ENCODE peak calls at places on chromosomes 3 and 15, in seven cellular contexts. N, W, Y, G, Z, O and B are unnamed samples.

GRCh38 chr15:51227967-51228783 is 110.2 kb downstream of the CYP19A1 start:
- DNase-seq in N (peak; percentile 74), Z (peak; percentile 7), W (peak; percentile 54), G (peak; percentile 76), O (peak; percentile 24), Y (no peak), B (peak; percentile 7)

GRCh38 chr3:156553705-156554356 is 1.1 kb downstream of the SSR3 start:
- DNase-seq in W (peak; percentile 1), G (no peak), Z (no peak), N (no peak), Y (peak; percentile 13), O (peak; percentile 60), B (no peak)

GRCh38 chr3:16084887-16085286 is 89.6 kb upstream of the GALNT15 start:
- DNase-seq in Z (no peak), N (no peak), O (no peak), Y (no peak), G (no peak), W (no peak), B (no peak)

GRCh38 chr3:115518100-115518852 is 105.0 kb upstream of the GAP43 start:
- DNase-seq in Y (peak; percentile 83), Z (no peak), W (peak; percentile 19), N (no peak), G (no peak), O (no peak), B (no peak)

GRCh38 chr15:91857772-91858171 is 4.3 kb downstream of the SLCO3A1 start:
- DNase-seq in W (no peak), Z (no peak), Y (no peak), N (no peak), G (peak; percentile 74), O (no peak), B (no peak)

GRCh38 chr3:103609472-103609871 is 1174.7 kb downstream of the ZPLD1 start:
- DNase-seq in W (no peak), Y (no peak), G (no peak), O (no peak), Z (no peak), N (no peak), B (peak; percentile 44)

GRCh38 chr15:89785064-89785770 is 9.1 kb downstream of the MESP2 start:
- DNase-seq in Z (no peak), G (no peak), O (peak; percentile 85), Y (no peak), N (no peak), W (no peak), B (peak; percentile 60)

GRCh38 chr3:126959921-126960603 is 22.9 kb upstream of the PLXNA1 start:
- DNase-seq in Y (peak; percentile 84), G (no peak), O (peak; percentile 64), Z (no peak), W (no peak), N (no peak), B (peak; percentile 69)

GRCh38 chr15:89459271-89460038 is 36.9 kb downstream of the RHCG start:
- DNase-seq in O (peak; percentile 77), G (no peak), Z (no peak), Y (no peak), W (no peak), N (no peak), B (no peak)

GRCh38 chr3:183213415-183213814 is 39.6 kb upstream of the B3GNT5 start:
- DNase-seq in Z (no peak), O (no peak), Y (no peak), W (no peak), G (no peak), N (no peak), B (no peak)

DNA sequence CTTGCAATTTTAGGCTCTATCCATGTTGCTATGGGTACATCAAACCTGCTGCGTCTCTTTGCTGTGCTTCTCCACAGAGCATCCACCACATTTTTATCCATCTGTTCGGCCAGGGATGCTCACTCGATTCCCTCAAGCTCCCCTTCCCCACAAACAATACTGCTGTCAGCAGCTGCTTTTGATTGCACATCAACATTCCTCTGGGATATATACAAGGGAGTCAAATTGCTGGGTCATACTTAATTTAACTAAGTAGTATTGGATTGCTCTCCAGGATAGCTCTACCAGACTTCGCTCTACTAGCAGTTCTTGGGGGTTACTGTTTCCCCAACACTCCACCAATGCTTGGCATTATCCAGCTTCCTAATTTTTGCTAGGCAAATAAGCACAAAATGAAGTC is 36.8 kb downstream of the TMEM108 start:
- DNase-seq in O (no peak), Y (no peak), N (no peak), G (no peak), Z (no peak), W (no peak), B (no peak)
- TF ChIP-seq JUND in O (no peak), Y (no peak), N (no peak), G (no peak), Z (no peak), W (no peak), B (no peak)

GRCh38 chr3:121542924-121543323 is 2.9 kb downstream of the POLQ start:
- DNase-seq in N (no peak), O (no peak), Y (no peak), Z (no peak), G (no peak), W (no peak), B (no peak)
- TF ChIP-seq JUND in N (no peak), O (no peak), Y (no peak), Z (no peak), G (no peak), W (no peak), B (no peak)

GRCh38 chr3:37967252-37967881 is 23.2 kb upstream of the VILL start:
- DNase-seq in N (peak; percentile 78), O (peak; percentile 56), G (no peak), Y (peak; percentile 77), W (peak; percentile 28), Z (peak; percentile 56), B (peak; percentile 85)
- TF ChIP-seq JUND in N (no peak), O (no peak), G (no peak), Y (no peak), W (no peak), Z (no peak), B (no peak)

DNA sequence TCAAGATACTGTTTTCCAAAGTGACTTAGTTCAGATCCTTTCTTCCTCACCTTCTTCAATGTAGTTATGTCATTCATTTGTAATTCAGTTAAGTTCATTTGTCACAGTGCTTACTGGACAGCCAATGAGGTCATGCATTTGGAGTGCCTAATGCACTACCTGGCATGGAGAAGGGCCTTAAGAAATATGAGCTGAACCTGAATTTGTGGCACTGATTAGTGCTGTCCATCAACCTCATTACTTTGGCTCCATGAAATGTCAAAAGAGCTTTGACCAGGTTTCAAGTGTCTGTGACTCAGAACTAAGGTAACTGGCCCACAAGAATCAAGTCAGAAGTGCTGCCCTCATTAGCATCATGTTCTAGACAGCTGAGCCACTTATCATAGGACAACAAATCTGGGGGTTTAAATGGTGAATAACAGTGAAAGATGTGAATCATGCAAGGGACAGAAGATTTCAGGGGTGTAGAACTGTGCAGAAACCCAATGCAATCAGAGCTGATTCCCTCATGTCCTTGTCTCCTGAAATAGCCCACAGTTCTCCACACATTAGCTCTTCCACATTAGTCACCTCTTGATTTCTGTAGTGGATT is 38.5 kb downstream of the CHST2 start:
- DNase-seq in O (no peak), Y (no peak), N (no peak), G (no peak), W (no peak), Z (no peak), B (no peak)
- TF ChIP-seq JUND in O (no peak), Y (no peak), N (no peak), G (no peak), W (no peak), Z (no peak), B (no peak)

GRCh38 chr3:28860307-28860706 is 420.6 kb upstream of the RBMS3 start:
- DNase-seq in G (no peak), Y (no peak), Z (no peak), W (no peak), O (no peak), N (no peak), B (no peak)
- TF ChIP-seq JUND in G (no peak), Y (no peak), Z (no peak), W (no peak), O (no peak), N (no peak), B (no peak)

GRCh38 chr3:184609861-184610365 is 48.3 kb downstream of the EPHB3 start:
- DNase-seq in W (no peak), G (no peak), Z (no peak), N (no peak), O (no peak), Y (no peak), B (no peak)
- TF ChIP-seq JUND in W (no peak), G (no peak), Z (no peak), N (no peak), O (no peak), Y (no peak), B (no peak)

GRCh38 chr3:54324069-54324468 is 201.7 kb downstream of the CACNA2D3 start:
- DNase-seq in W (no peak), O (no peak), Z (no peak), Y (no peak), G (no peak), N (no peak), B (no peak)

GRCh38 chr3:54322354-54322753 is 200.0 kb downstream of the CACNA2D3 start:
- DNase-seq in W (no peak), N (no peak), G (no peak), O (peak; percentile 10), Y (no peak), Z (no peak), B (peak; percentile 69)

GRCh38 chr3:54321515-54321914 is 199.2 kb downstream of the CACNA2D3 start:
- DNase-seq in G (no peak), N (no peak), Y (no peak), Z (no peak), W (no peak), O (no peak), B (peak; percentile 19)

GRCh38 chr3:54320376-54320775 is 198.0 kb downstream of the CACNA2D3 start:
- DNase-seq in Z (no peak), Y (no peak), O (no peak), W (no peak), G (no peak), N (no peak), B (no peak)
- TF ChIP-seq JUND in Z (no peak), Y (no peak), O (no peak), W (no peak), G (no peak), N (no peak), B (no peak)